ENCODE peak calls at places on chromosomes 16 and 17, in four cellular contexts. One of them, this sample, is unnamed.

GRCh38 chr16:75195811-75196790 is 10.9 kb downstream of the CTRB2 start:
- DNase-seq in brain microvascular endothelial cell: no peak
- DNase-seq in AG08395: no peak
- DNase-seq in endothelial cell: no peak
- DNase-seq in this sample: no peak

GRCh38 chr16:88338111-88338510 is 44.6 kb upstream of the ZNF469 start:
- DNase-seq in endothelial cell: peak
- DNase-seq in AG08395: no peak
- DNase-seq in brain microvascular endothelial cell: no peak
- DNase-seq in this sample: no peak

GRCh38 chr17:14730821-14731220 is 429.9 kb downstream of the HS3ST3B1 start:
- DNase-seq in brain microvascular endothelial cell: no peak
- DNase-seq in AG08395: no peak
- DNase-seq in endothelial cell: no peak
- DNase-seq in this sample: no peak

GRCh38 chr16:75288181-75288580 is 36.8 kb upstream of the BCAR1 start:
- DNase-seq in AG08395: peak
- DNase-seq in endothelial cell: no peak
- DNase-seq in brain microvascular endothelial cell: no peak
- DNase-seq in this sample: no peak

GRCh38 chr16:65704866-65705265 is 583.0 kb upstream of the CDH11 start:
- DNase-seq in AG08395: peak
- DNase-seq in endothelial cell: peak
- DNase-seq in brain microvascular endothelial cell: no peak
- DNase-seq in this sample: no peak

GRCh38 chr17:57281887-57282653 is 25.7 kb downstream of the MSI2 start:
- DNase-seq in endothelial cell: no peak
- DNase-seq in AG08395: no peak
- DNase-seq in brain microvascular endothelial cell: peak
- DNase-seq in this sample: no peak

GRCh38 chr17:28745777-28746473 is 2.1 kb downstream of the TRAF4 start:
- DNase-seq in endothelial cell: no peak
- DNase-seq in brain microvascular endothelial cell: no peak
- DNase-seq in AG08395: no peak
- DNase-seq in this sample: no peak

GRCh38 chr16:67447508-67448076 is 16.7 kb downstream of the HSD11B2 start:
- DNase-seq in brain microvascular endothelial cell: no peak
- DNase-seq in AG08395: peak
- DNase-seq in endothelial cell: peak
- DNase-seq in this sample: no peak

GRCh38 chr17:62823111-62823895 is 15.2 kb upstream of the MARCHF10 start:
- DNase-seq in endothelial cell: no peak
- DNase-seq in AG08395: no peak
- DNase-seq in brain microvascular endothelial cell: no peak
- DNase-seq in this sample: no peak

GRCh38 chr17:12403881-12404398 is 261.8 kb upstream of the MYOCD start:
- DNase-seq in AG08395: no peak
- DNase-seq in endothelial cell: no peak
- DNase-seq in brain microvascular endothelial cell: no peak
- DNase-seq in this sample: no peak

GRCh38 chr16:53768167-53768566 is 64.2 kb downstream of the FTO start:
- DNase-seq in endothelial cell: no peak
- DNase-seq in brain microvascular endothelial cell: no peak
- DNase-seq in AG08395: no peak
- DNase-seq in this sample: no peak

GRCh38 chr16:85549766-85550421 is 63.2 kb upstream of the GSE1 start:
- DNase-seq in brain microvascular endothelial cell: no peak
- DNase-seq in endothelial cell: no peak
- DNase-seq in AG08395: no peak
- DNase-seq in this sample: no peak

GRCh38 chr17:72529386-72529785 is 408.6 kb downstream of the SOX9 start:
- DNase-seq in AG08395: no peak
- DNase-seq in endothelial cell: no peak
- DNase-seq in brain microvascular endothelial cell: no peak
- DNase-seq in this sample: no peak

GRCh38 chr17:44623070-44623725 is 33.1 kb upstream of the MEIOC start:
- DNase-seq in endothelial cell: no peak
- DNase-seq in AG08395: no peak
- DNase-seq in brain microvascular endothelial cell: no peak
- DNase-seq in this sample: no peak

GRCh38 chr17:39669897-39670735 is 1.9 kb downstream of the PNMT start:
- DNase-seq in brain microvascular endothelial cell: no peak
- DNase-seq in endothelial cell: no peak
- DNase-seq in AG08395: no peak
- DNase-seq in this sample: no peak

GRCh38 chr16:27624154-27625049 is 74.5 kb downstream of the KATNIP start:
- DNase-seq in endothelial cell: no peak
- DNase-seq in brain microvascular endothelial cell: no peak
- DNase-seq in AG08395: no peak
- DNase-seq in this sample: no peak

GRCh38 chr16:58377932-58378331 is 14.3 kb upstream of the GINS3 start:
- DNase-seq in brain microvascular endothelial cell: no peak
- DNase-seq in endothelial cell: no peak
- DNase-seq in AG08395: peak
- DNase-seq in this sample: no peak

GRCh38 chr17:3019761-3020160 is 43.6 kb downstream of the OR1D5 start:
- DNase-seq in endothelial cell: no peak
- DNase-seq in AG08395: no peak
- DNase-seq in brain microvascular endothelial cell: no peak
- DNase-seq in this sample: no peak

GRCh38 chr17:79981090-79981489 is 54.6 kb downstream of the TBC1D16 start:
- DNase-seq in AG08395: no peak
- DNase-seq in endothelial cell: no peak
- DNase-seq in brain microvascular endothelial cell: no peak
- DNase-seq in this sample: no peak

GRCh38 chr17:72104863-72105234 is 16.0 kb upstream of the SOX9 start:
- DNase-seq in AG08395: no peak
- DNase-seq in brain microvascular endothelial cell: no peak
- DNase-seq in endothelial cell: no peak
- DNase-seq in this sample: no peak

GRCh38 chr17:57311281-57312216 is 55.2 kb downstream of the MSI2 start:
- DNase-seq in brain microvascular endothelial cell: no peak
- DNase-seq in endothelial cell: no peak
- DNase-seq in AG08395: no peak
- DNase-seq in this sample: no peak

GRCh38 chr17:74455025-74455585 is 11.3 kb upstream of the CD300A start:
- DNase-seq in AG08395: no peak
- DNase-seq in brain microvascular endothelial cell: no peak
- DNase-seq in endothelial cell: no peak
- DNase-seq in this sample: no peak

GRCh38 chr17:40541873-40542561 is 23.3 kb downstream of the CCR7 start:
- DNase-seq in endothelial cell: no peak
- DNase-seq in AG08395: no peak
- DNase-seq in brain microvascular endothelial cell: no peak
- DNase-seq in this sample: peak

GRCh38 chr16:71356051-71356740 is 2.3 kb upstream of the CALB2 start:
- DNase-seq in endothelial cell: no peak
- DNase-seq in AG08395: no peak
- DNase-seq in brain microvascular endothelial cell: no peak
- DNase-seq in this sample: no peak

GRCh38 chr16:15618392-15618791 is 24.6 kb downstream of the MARF1 start:
- DNase-seq in endothelial cell: no peak
- DNase-seq in brain microvascular endothelial cell: peak
- DNase-seq in AG08395: peak
- DNase-seq in this sample: no peak

GRCh38 chr17:81422776-81423697 is 27.8 kb downstream of the BAHCC1 start:
- DNase-seq in endothelial cell: no peak
- DNase-seq in brain microvascular endothelial cell: peak
- DNase-seq in AG08395: peak
- DNase-seq in this sample: no peak

GRCh38 chr16:8628981-8629725 is 7.7 kb downstream of the METTL22 start:
- DNase-seq in AG08395: no peak
- DNase-seq in endothelial cell: no peak
- DNase-seq in brain microvascular endothelial cell: no peak
- DNase-seq in this sample: no peak

GRCh38 chr17:35733366-35733765 is 1.9 kb downstream of the RASL10B start:
- DNase-seq in brain microvascular endothelial cell: no peak
- DNase-seq in endothelial cell: no peak
- DNase-seq in AG08395: no peak
- DNase-seq in this sample: no peak

GRCh38 chr16:31270795-31271194 is 11.0 kb downstream of the ITGAM start:
- DNase-seq in brain microvascular endothelial cell: no peak
- DNase-seq in AG08395: no peak
- DNase-seq in endothelial cell: no peak
- DNase-seq in this sample: no peak

GRCh38 chr17:7041607-7042506 is 2.0 kb downstream of the SLC16A11 start:
- DNase-seq in AG08395: no peak
- DNase-seq in brain microvascular endothelial cell: no peak
- DNase-seq in endothelial cell: no peak
- DNase-seq in this sample: no peak

GRCh38 chr17:61279476-61280145 is 120.0 kb upstream of the TBX2 start:
- DNase-seq in brain microvascular endothelial cell: no peak
- DNase-seq in AG08395: peak
- DNase-seq in endothelial cell: no peak
- DNase-seq in this sample: no peak

GRCh38 chr16:29126057-29126494 is 141.2 kb downstream of the LAT start:
- DNase-seq in endothelial cell: no peak
- DNase-seq in brain microvascular endothelial cell: no peak
- DNase-seq in AG08395: no peak
- DNase-seq in this sample: no peak

GRCh38 chr16:81554993-81555392 is 110.4 kb downstream of the CMIP start:
- DNase-seq in AG08395: no peak
- DNase-seq in endothelial cell: no peak
- DNase-seq in brain microvascular endothelial cell: no peak
- DNase-seq in this sample: no peak

GRCh38 chr17:35607239-35607817 is 20.2 kb downstream of the AP2B1 start:
- DNase-seq in endothelial cell: no peak
- DNase-seq in AG08395: no peak
- DNase-seq in brain microvascular endothelial cell: no peak
- DNase-seq in this sample: no peak

This sample was measured in tibial nerve.